ENCODE peak calls at places on chromosomes 12 and 14, in eight cellular contexts. K is RWPE1, P is PC-9, D is psoas muscle, Y is tibial artery, H is GM12865, C is lower lobe of right lung, L is transverse colon. N is an unnamed sample.

GRCh38 chr14:104551851-104552737 is 27.5 kb upstream of the C14orf180 start:
- DNase-seq in K (no peak), P (no peak), D (peak), Y (peak), H (no peak), C (peak), L (peak), N (no peak)

GRCh38 chr14:56716705-56717104 is 93.6 kb downstream of the OTX2 start:
- DNase-seq in K (no peak), P (no peak), D (no peak), Y (no peak), H (no peak), C (no peak), L (no peak), N (no peak)

GRCh38 chr12:83848702-83849101 is 1063.9 kb downstream of the SLC6A15 start:
- DNase-seq in K (no peak), P (no peak), D (no peak), Y (no peak), H (no peak), C (no peak), L (no peak), N (no peak)

GRCh38 chr12:19712041-19712440 is 272.7 kb downstream of the AEBP2 start:
- DNase-seq in K (peak), P (no peak), D (no peak), Y (no peak), H (no peak), C (no peak), L (no peak), N (no peak)

GRCh38 chr12:64390275-64390851 is at the start of gene C12orf56:
- DNase-seq in K (peak), P (no peak), D (no peak), Y (no peak), H (no peak), C (no peak), L (peak), N (peak)

GRCh38 chr14:34064349-34064748 is 113.5 kb upstream of the EGLN3 start:
- DNase-seq in K (no peak), P (no peak), D (peak), Y (peak), H (no peak), C (no peak), L (peak), N (no peak)

GRCh38 chr12:93061414-93062099 is 132.5 kb upstream of the EEA1 start:
- DNase-seq in K (no peak), P (no peak), D (no peak), Y (no peak), H (no peak), C (no peak), L (no peak), N (no peak)

GRCh38 chr12:89707992-89708792 is 446 bp downstream of the ATP2B1 start:
- DNase-seq in K (no peak), P (no peak), D (peak), Y (peak), H (peak), C (peak), L (peak), N (peak)

GRCh38 chr14:69133206-69134125 is 19.5 kb downstream of the DCAF5 start:
- DNase-seq in K (no peak), P (peak), D (no peak), Y (no peak), H (no peak), C (no peak), L (no peak), N (peak)

GRCh38 chr14:75258079-75258802 is 20.4 kb upstream of the FOS start:
- DNase-seq in K (no peak), P (peak), D (peak), Y (peak), H (no peak), C (peak), L (peak), N (no peak)

GRCh38 chr12:99092100-99092851 is 447.2 kb downstream of the APAF1 start:
- DNase-seq in K (no peak), P (no peak), D (no peak), Y (no peak), H (no peak), C (no peak), L (no peak), N (no peak)

GRCh38 chr14:90293766-90294471 is 37.6 kb downstream of the PSMC1 start:
- DNase-seq in K (no peak), P (no peak), D (no peak), Y (no peak), H (no peak), C (no peak), L (no peak), N (no peak)

GRCh38 chr12:25904442-25904841 is 54.0 kb upstream of the RASSF8 start:
- DNase-seq in K (no peak), P (no peak), D (no peak), Y (no peak), H (no peak), C (no peak), L (no peak), N (no peak)

GRCh38 chr12:64180951-64181350 is 41.1 kb downstream of the KICS2 start:
- DNase-seq in K (no peak), P (peak), D (no peak), Y (no peak), H (no peak), C (no peak), L (no peak), N (no peak)

GRCh38 chr14:78524766-78525165 is 354.6 kb downstream of the NRXN3 start:
- DNase-seq in K (no peak), P (no peak), D (no peak), Y (no peak), H (no peak), C (no peak), L (no peak), N (no peak)

GRCh38 chr14:68377459-68377858 is 415.4 kb downstream of the ZFP36L1 start:
- DNase-seq in K (no peak), P (no peak), D (peak), Y (peak), H (peak), C (peak), L (peak), N (no peak)

GRCh38 chr14:52154992-52155655 is 86.3 kb upstream of the NID2 start:
- DNase-seq in K (no peak), P (no peak), D (no peak), Y (no peak), H (peak), C (no peak), L (no peak), N (peak)

GRCh38 chr12:63301311-63301710 is 150.3 kb upstream of the AVPR1A start:
- DNase-seq in K (no peak), P (no peak), D (no peak), Y (no peak), H (no peak), C (no peak), L (no peak), N (no peak)

GRCh38 chr12:111211910-111212757 is 156.8 kb downstream of the PHETA1 start:
- DNase-seq in K (no peak), P (no peak), D (no peak), Y (no peak), H (peak), C (no peak), L (no peak), N (no peak)

GRCh38 chr14:58882577-58883018 is 244.8 kb downstream of the DACT1 start:
- DNase-seq in K (no peak), P (no peak), D (no peak), Y (no peak), H (no peak), C (no peak), L (no peak), N (no peak)

GRCh38 chr14:91891721-91892220 is 24.4 kb upstream of the TC2N start:
- DNase-seq in K (no peak), P (no peak), D (no peak), Y (no peak), H (no peak), C (no peak), L (no peak), N (no peak)

GRCh38 chr14:105485720-105486332 is 860 bp upstream of the CRIP1 start:
- DNase-seq in K (no peak), P (peak), D (no peak), Y (no peak), H (no peak), C (no peak), L (no peak), N (peak)

GRCh38 chr14:75486317-75486716 is 36.0 kb upstream of the BATF start:
- DNase-seq in K (no peak), P (no peak), D (no peak), Y (no peak), H (no peak), C (no peak), L (no peak), N (no peak)

GRCh38 chr14:74853581-74853980 is 22.4 kb downstream of the PROX2 start:
- DNase-seq in K (no peak), P (no peak), D (no peak), Y (no peak), H (no peak), C (no peak), L (no peak), N (no peak)

GRCh38 chr12:105031061-105031807 is 45.1 kb downstream of the NOPCHAP1 start:
- DNase-seq in K (no peak), P (no peak), D (no peak), Y (no peak), H (peak), C (no peak), L (no peak), N (no peak)

GRCh38 chr14:74578479-74578878 is 33.6 kb downstream of the LTBP2 start:
- DNase-seq in K (no peak), P (no peak), D (peak), Y (no peak), H (no peak), C (no peak), L (no peak), N (no peak)

GRCh38 chr14:65352964-65353530 is 59.5 kb upstream of the FUT8 start:
- DNase-seq in K (peak), P (peak), D (no peak), Y (no peak), H (peak), C (no peak), L (peak), N (peak)

DNA sequence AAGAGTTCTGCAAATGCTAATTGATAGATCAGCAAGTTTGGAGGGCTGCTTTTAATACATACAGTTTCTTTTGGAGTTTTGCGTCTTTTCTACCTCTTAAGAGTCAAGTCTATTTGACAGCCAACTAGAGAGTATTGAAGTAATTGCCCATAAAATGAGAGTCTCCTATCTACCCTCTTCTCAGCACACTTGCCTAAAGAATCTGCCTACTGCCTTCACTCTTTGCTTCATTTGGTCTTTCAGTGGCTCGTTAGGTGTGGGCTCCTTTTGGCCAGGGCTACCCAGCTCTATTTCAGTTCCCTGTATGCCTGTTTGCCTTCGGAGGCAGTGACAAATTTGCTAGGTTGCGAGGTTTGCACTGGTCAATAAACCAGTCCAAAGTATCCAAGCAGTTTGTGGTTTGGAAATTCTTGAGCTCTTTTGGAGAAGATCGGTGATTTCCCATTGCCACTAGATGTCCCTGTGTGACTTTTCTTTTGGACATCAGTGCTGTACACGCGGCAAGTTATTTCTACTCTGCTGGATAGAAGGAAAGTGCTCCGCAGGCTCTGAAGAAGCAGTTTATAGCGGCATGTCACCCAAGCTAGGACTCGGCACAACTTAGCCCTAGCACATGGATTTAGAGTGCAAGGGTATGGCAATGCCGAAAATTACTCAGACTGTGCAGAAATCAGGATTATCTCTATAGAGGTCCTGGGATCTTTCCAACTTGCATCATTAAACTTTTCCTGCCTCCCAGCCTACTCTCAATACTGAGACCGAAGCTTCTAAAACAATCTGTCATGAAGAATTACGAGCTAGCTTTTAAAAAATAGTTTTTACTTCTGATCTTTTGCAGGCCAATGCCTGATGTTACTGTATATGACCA is 38.6 kb downstream of the MGST1 start:
- DNase-seq in K (peak), P (no peak), D (no peak), Y (no peak), H (peak), C (no peak), L (peak), N (no peak)
- TF ChIP-seq CTCF in K (no peak), P (peak), D (peak), Y (peak), H (peak), C (peak), L (no peak), N (no peak)

GRCh38 chr12:102957339-102958050 is at the start of gene ASCL1:
- DNase-seq in K (no peak), P (no peak), D (no peak), Y (no peak), H (peak), C (no peak), L (no peak), N (no peak)

GRCh38 chr12:102959391-102959790 is 1.9 kb downstream of the ASCL1 start:
- DNase-seq in K (no peak), P (no peak), D (no peak), Y (no peak), H (no peak), C (no peak), L (no peak), N (no peak)

GRCh38 chr12:102958830-102959176 is 1.3 kb downstream of the ASCL1 start:
- DNase-seq in K (no peak), P (no peak), D (no peak), Y (no peak), H (no peak), C (no peak), L (no peak), N (no peak)

GRCh38 chr12:102956738-102957338 is 636 bp upstream of the ASCL1 start:
- DNase-seq in K (no peak), P (no peak), D (no peak), Y (no peak), H (no peak), C (no peak), L (no peak), N (no peak)

DNA sequence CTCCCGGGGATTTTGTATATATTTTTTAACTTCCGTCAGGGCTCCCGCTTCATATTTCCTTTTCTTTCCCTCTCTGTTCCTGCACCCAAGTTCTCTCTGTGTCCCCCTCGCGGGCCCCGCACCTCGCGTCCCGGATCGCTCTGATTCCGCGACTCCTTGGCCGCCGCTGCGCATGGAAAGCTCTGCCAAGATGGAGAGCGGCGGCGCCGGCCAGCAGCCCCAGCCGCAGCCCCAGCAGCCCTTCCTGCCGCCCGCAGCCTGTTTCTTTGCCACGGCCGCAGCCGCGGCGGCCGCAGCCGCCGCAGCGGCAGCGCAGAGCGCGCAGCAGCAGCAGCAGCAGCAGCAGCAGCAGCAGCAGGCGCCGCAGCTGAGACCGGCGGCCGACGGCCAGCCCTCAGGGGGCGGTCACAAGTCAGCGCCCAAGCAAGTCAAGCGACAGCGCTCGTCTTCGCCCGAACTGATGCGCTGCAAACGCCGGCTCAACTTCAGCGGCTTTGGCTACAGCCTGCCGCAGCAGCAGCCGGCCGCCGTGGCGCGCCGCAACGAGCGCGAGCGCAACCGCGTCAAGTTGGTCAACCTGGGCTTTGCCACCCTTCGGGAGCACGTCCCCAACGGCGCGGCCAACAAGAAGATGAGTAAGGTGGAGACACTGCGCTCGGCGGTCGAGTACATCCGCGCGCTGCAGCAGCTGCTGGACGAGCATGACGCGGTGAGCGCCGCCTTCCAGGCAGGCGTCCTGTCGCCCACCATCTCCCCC is 777 bp downstream of the ASCL1 start:
- DNase-seq in K (no peak), P (no peak), D (no peak), Y (no peak), H (peak), C (no peak), L (no peak), N (peak)
- TF ChIP-seq CTCF in K (no peak), P (no peak), D (no peak), Y (no peak), H (peak), C (no peak), L (no peak), N (no peak)

DNA sequence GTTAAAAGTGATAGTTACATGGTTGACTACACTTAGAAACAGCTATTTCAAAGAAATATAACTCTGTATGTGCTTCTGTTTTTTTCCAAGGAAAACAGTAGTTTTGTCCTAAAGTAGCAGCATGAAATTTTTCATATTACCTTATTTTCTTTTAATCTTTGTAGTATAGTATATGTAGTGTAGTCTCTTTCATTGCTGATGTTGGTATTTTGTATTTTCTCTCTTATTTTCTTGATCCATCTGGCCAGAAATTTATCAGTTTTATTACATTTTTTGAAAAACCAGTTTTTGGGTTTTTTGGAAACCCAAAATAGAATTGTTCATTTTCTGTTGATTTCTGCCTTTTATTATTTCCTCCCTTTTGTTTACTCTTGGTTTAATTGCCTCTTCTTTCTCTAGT is 6.4 kb upstream of the RNU6-8 start:
- DNase-seq in K (no peak), P (no peak), D (no peak), Y (no peak), H (no peak), C (no peak), L (no peak), N (no peak)
- TF ChIP-seq CTCF in K (no peak), P (no peak), D (no peak), Y (no peak), H (no peak), C (no peak), L (no peak), N (no peak)

GRCh38 chr14:100155049-100155621 is 4.3 kb downstream of the DEGS2 start:
- DNase-seq in K (peak), P (peak), D (no peak), Y (no peak), H (no peak), C (no peak), L (peak), N (peak)
- TF ChIP-seq CTCF in K (peak), P (peak), D (peak), Y (no peak), H (peak), C (peak), L (peak), N (peak)

DNA sequence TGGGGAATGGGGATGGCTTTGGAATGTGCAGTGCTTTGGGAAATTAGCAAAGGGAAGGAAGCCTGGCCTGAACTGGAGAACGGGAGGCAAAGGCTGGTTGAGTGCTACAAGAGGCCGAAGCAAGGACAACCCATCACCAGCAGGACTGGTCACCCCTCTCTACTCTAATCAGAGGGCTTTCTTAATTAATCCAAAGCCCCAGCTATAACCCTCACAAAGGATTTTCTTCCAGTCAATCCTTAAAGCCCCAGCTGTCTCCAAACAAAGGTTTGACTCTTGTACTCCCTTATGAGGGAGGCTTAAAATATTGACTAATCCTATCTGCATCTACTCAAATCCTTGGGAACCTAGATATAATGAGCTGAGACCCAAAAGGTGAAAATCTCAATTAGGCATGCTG is 256.3 kb downstream of the NTF3 start:
- DNase-seq in K (no peak), P (no peak), D (no peak), Y (no peak), H (no peak), C (no peak), L (no peak), N (no peak)
- TF ChIP-seq CTCF in K (no peak), P (no peak), D (no peak), Y (no peak), H (no peak), C (no peak), L (no peak), N (no peak)